ENCODE peak calls at places on chromosome 4, in four cellular contexts. T is endothelial cell of umbilical vein, J is fibroblast of lung, R is astrocyte. L is an unnamed sample.

GRCh38 chr4:144575181-144575580 is 70.8 kb upstream of the HHIP start:
- DNase-seq in T (peak; percentile 57), J (no peak), R (no peak), L (peak; percentile 21)

GRCh38 chr4:2339458-2340271 is 77.8 kb upstream of the MXD4 start:
- DNase-seq in T (no peak), J (no peak), R (no peak), L (no peak)

GRCh38 chr4:120105472-120105871 is 38.8 kb upstream of the MAD2L1 start:
- DNase-seq in T (no peak), J (no peak), R (no peak), L (no peak)

GRCh38 chr4:110155632-110156031 is 42.8 kb downstream of the ELOVL6 start:
- DNase-seq in T (no peak), J (peak; percentile 36), R (no peak), L (no peak)

GRCh38 chr4:113901994-113902787 is 77.3 kb downstream of the ARSJ start:
- DNase-seq in T (peak; percentile 26), J (no peak), R (no peak), L (no peak)

GRCh38 chr4:140108243-140108642 is 45.7 kb downstream of the MAML3 start:
- DNase-seq in T (no peak), J (no peak), R (no peak), L (no peak)

GRCh38 chr4:142815834-142816233 is 30.3 kb downstream of the INPP4B start:
- DNase-seq in T (no peak), J (peak; percentile 85), R (peak; percentile 81), L (no peak)

GRCh38 chr4:87916636-87917035 is 58.9 kb upstream of the SPP1 start:
- DNase-seq in T (no peak), J (peak; percentile 66), R (peak; percentile 51), L (no peak)

GRCh38 chr4:10016169-10016568 is 5.1 kb downstream of the SLC2A9 start:
- DNase-seq in T (no peak), J (no peak), R (no peak), L (no peak)

GRCh38 chr4:120066182-120066524 is 495 bp downstream of the MAD2L1 start:
- DNase-seq in T (no peak), J (no peak), R (peak; percentile 58), L (no peak)

GRCh38 chr4:75800972-75801371 is 76.6 kb downstream of the USO1 start:
- DNase-seq in T (peak; percentile 19), J (no peak), R (no peak), L (no peak)

GRCh38 chr4:140358281-140358680 is 15.2 kb upstream of the SCOC start:
- DNase-seq in T (peak; percentile 59), J (no peak), R (no peak), L (no peak)

GRCh38 chr4:6087669-6088068 is 69.4 kb upstream of the C4orf50 start:
- DNase-seq in T (peak; percentile 3), J (peak; percentile 11), R (no peak), L (peak; percentile 55)

GRCh38 chr4:123234966-123235365 is 161.6 kb upstream of the SPRY1 start:
- DNase-seq in T (no peak), J (peak; percentile 48), R (peak; percentile 22), L (no peak)

GRCh38 chr4:7421356-7422097 is 13.2 kb downstream of the PSAPL1 start:
- DNase-seq in T (no peak), J (no peak), R (no peak), L (no peak)

GRCh38 chr4:26493461-26493860 is 3.2 kb upstream of the CCKAR start:
- DNase-seq in T (no peak), J (no peak), R (no peak), L (no peak)

GRCh38 chr4:88115587-88115986 is 42.9 kb downstream of the ABCG2 start:
- DNase-seq in T (no peak), J (no peak), R (no peak), L (no peak)

GRCh38 chr4:185219551-185220344 is 10.3 kb downstream of the SNX25 start:
- DNase-seq in T (peak; percentile 45), J (peak; percentile 84), R (peak; percentile 77), L (peak; percentile 87)

GRCh38 chr4:48380583-48381167 is 39.3 kb downstream of the SLAIN2 start:
- DNase-seq in T (no peak), J (no peak), R (no peak), L (peak; percentile 14)

GRCh38 chr4:87087015-87087920 is 133.2 kb downstream of the KLHL8 start:
- DNase-seq in T (no peak), J (no peak), R (no peak), L (no peak)

GRCh38 chr4:115850799-115851509 is 737.5 kb upstream of the NDST4 start:
- DNase-seq in T (no peak), J (no peak), R (no peak), L (no peak)

GRCh38 chr4:115852767-115853091 is 739.3 kb upstream of the NDST4 start:
- DNase-seq in T (no peak), J (no peak), R (no peak), L (no peak)

GRCh38 chr4:115851918-115852766 is 738.7 kb upstream of the NDST4 start:
- DNase-seq in T (no peak), J (peak; percentile 17), R (peak; percentile 8), L (peak; percentile 87)
- TF ChIP-seq CTCF in T (peak; percentile 5), J (no peak), R (peak; percentile 57), L (peak; percentile 86)

GRCh38 chr4:139691-140090 is 15.4 kb downstream of the ZNF718 start:
- DNase-seq in T (no peak), J (no peak), R (no peak), L (no peak)

DNA sequence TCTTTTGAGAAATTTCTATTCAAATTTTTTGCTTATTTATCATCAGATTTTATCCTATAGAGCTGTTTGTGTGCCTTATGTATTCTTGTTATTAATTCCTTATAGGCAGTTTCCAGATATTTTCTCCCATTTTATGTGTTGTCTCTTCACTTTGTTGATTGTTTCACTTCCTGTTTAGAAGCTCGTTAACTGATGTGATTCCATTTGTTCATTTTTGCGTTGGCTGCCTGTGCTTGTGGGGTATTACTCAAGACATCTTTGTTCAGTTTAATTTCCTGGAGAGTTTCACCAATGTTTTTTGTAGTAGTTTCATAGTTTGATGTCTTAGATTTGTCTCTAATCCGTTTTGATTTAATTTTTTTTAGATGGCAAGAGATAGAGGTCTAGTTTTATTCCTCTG is 14.6 kb downstream of the ZNF718 start:
- DNase-seq in T (no peak), J (no peak), R (no peak), L (no peak)
- H3K9me3 ChIP-seq in T (peaks cover 4% of the 10 kb centered on the region), J (peaks cover 3% of the 10 kb centered on the region), R (peaks cover 10% of the 10 kb centered on the region), L (peaks cover 91% of the 10 kb centered on the region)

DNA sequence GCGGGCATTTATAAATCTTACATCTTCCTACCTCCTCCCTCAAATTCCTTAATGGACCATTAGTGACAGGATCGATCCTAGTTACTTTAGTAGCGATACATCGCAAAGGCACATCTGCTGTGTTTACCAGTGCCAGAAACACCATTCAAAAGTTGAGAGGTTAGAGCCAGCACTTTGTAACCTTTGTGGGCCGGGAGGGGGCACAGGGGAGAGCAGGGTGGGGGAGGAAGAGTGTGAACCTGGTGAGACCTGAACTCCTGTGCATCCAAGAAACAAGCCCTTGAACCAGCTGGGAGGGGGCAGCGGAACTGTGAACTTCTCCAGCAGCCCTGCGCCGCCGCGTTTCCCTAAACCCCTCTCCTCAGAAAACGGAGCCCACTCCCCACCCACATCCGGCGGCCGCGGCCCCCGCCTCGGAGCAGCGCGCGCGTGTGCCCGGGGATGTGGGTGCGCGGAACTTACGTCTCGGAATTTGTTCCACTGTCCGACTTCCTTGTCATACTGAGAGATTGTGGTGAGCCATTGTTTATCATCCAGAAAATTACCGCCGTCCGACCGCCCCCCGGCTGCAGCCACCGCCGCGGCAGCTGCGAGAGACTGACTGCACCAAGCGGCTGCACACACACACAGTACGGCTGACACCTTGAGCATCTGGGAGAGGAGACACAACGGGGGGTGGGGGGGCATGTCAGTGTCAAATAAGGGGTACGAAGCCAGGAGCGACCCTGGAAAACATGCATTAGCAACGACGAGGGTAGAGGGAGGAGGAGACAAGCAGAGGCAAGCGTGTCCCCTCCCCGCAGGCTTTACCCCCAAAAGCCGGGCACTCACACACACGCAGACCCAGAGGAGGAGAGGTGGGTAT is 539 bp downstream of the SPOCK3 start:
- DNase-seq in T (peak; percentile 23), J (peak; percentile 39), R (peak; percentile 21), L (peak; percentile 2)
- TF ChIP-seq EZH2 in T (peak; percentile 15), J (peak; percentile 50), R (no peak), L (peak; percentile 19)

DNA sequence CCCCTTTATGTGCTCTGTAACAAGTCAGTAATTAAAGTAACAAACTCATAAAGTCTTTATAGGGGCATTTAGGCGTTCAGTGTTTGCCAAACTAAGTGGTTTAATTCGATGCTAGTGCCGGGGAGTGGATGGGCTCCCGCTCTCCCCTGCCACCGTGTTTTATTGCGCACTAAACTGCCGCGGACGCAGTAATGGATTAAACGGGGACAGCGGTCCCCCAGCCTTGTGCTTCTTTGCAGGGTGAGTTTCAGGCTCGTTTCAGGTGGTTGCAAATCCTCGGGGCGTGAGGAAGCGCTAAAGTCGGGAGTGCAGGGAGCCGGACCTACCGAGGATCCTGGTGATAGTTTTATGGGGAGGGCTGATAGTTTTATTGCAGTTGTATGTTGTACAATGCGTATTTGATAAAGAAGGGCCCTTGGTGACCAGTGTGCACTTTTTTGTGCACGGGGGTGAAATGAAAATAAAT is 1.7 kb upstream of the PHOX2B start:
- DNase-seq in T (no peak), J (no peak), R (no peak), L (no peak)
- TF ChIP-seq CTCF in T (no peak), J (no peak), R (no peak), L (no peak)

DNA sequence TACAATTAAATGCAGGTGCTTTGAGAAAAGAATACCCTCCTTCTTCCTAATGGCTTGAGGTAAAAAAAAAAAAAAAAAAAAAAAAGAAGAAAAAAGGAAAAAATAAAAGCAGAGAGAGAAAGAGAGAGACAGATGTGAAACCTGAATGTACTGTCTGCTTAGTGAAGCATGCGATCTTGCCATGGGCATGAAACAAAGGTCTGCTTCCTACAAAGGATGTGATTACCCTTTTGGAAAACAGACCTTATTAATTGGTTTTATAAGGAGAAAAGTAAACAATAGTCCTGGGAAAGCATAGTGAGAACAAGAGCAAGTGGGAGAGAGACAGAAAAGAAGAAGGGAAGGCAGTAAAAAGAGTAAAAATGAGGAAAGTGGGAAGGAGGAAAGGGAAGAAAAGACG is 526.1 kb upstream of the PABPC4L start:
- DNase-seq in T (no peak), J (no peak), R (no peak), L (no peak)
- H3K9me3 ChIP-seq in T (no peaks in the 10 kb centered on the region), J (no peaks in the 10 kb centered on the region), R (no peaks in the 10 kb centered on the region), L (no peaks in the 10 kb centered on the region)